ENCODE peak calls at places on chromosomes 3 and 15, in four cellular contexts. One of them, this sample, is unnamed.
A peak's percentile ranks its signal among the peaks of the same experiment; 100 is the strongest.

GRCh38 chr3:41188291-41188690 is 11.0 kb upstream of the CTNNB1 start:
- ATAC-seq in right cardiac atrium: no peak
- ATAC-seq in stimulated activated naive CD8-positive, alpha-beta T cell treated with anti-CD3 and anti-CD28 coated beads, Interleukin-15, Interleukin-2, amounts not matched to agents 100 U/mL and 50 U/mL, for 24 hours: peak; percentile 97
- ATAC-seq in foreskin keratinocyte: peak; percentile 35
- ATAC-seq in this sample: peak; percentile 80

GRCh38 chr15:77335298-77335697 is 84.6 kb downstream of the PEAK1 start:
- ATAC-seq in right cardiac atrium: peak; percentile 63
- ATAC-seq in stimulated activated naive CD8-positive, alpha-beta T cell treated with anti-CD3 and anti-CD28 coated beads, Interleukin-15, Interleukin-2, amounts not matched to agents 100 U/mL and 50 U/mL, for 24 hours: no peak
- ATAC-seq in foreskin keratinocyte: peak; percentile 38
- ATAC-seq in this sample: no peak

GRCh38 chr3:19221081-19221480 is 72.8 kb downstream of the KCNH8 start:
- ATAC-seq in right cardiac atrium: no peak
- ATAC-seq in stimulated activated naive CD8-positive, alpha-beta T cell treated with anti-CD3 and anti-CD28 coated beads, Interleukin-15, Interleukin-2, amounts not matched to agents 100 U/mL and 50 U/mL, for 24 hours: no peak
- ATAC-seq in foreskin keratinocyte: peak; percentile 67
- ATAC-seq in this sample: no peak

GRCh38 chr3:123406598-123406997 is 42.3 kb downstream of the ADCY5 start:
- ATAC-seq in right cardiac atrium: peak; percentile 81
- ATAC-seq in stimulated activated naive CD8-positive, alpha-beta T cell treated with anti-CD3 and anti-CD28 coated beads, Interleukin-15, Interleukin-2, amounts not matched to agents 100 U/mL and 50 U/mL, for 24 hours: no peak
- ATAC-seq in foreskin keratinocyte: no peak
- ATAC-seq in this sample: no peak

GRCh38 chr3:111077384-111077783 is 5.8 kb downstream of the NECTIN3 start:
- ATAC-seq in right cardiac atrium: no peak
- ATAC-seq in stimulated activated naive CD8-positive, alpha-beta T cell treated with anti-CD3 and anti-CD28 coated beads, Interleukin-15, Interleukin-2, amounts not matched to agents 100 U/mL and 50 U/mL, for 24 hours: no peak
- ATAC-seq in foreskin keratinocyte: no peak
- ATAC-seq in this sample: no peak

GRCh38 chr3:58258392-58259040 is 20.9 kb downstream of the ABHD6 start:
- ATAC-seq in right cardiac atrium: no peak
- ATAC-seq in stimulated activated naive CD8-positive, alpha-beta T cell treated with anti-CD3 and anti-CD28 coated beads, Interleukin-15, Interleukin-2, amounts not matched to agents 100 U/mL and 50 U/mL, for 24 hours: no peak
- ATAC-seq in foreskin keratinocyte: no peak
- ATAC-seq in this sample: peak; percentile 64

GRCh38 chr15:74454764-74455500 is 6.0 kb downstream of the UBL7 start:
- ATAC-seq in right cardiac atrium: no peak
- ATAC-seq in stimulated activated naive CD8-positive, alpha-beta T cell treated with anti-CD3 and anti-CD28 coated beads, Interleukin-15, Interleukin-2, amounts not matched to agents 100 U/mL and 50 U/mL, for 24 hours: no peak
- ATAC-seq in foreskin keratinocyte: no peak
- ATAC-seq in this sample: no peak

GRCh38 chr3:108822167-108822897 is at the start of gene TRAT1:
- ATAC-seq in right cardiac atrium: no peak
- ATAC-seq in stimulated activated naive CD8-positive, alpha-beta T cell treated with anti-CD3 and anti-CD28 coated beads, Interleukin-15, Interleukin-2, amounts not matched to agents 100 U/mL and 50 U/mL, for 24 hours: no peak
- ATAC-seq in foreskin keratinocyte: no peak
- ATAC-seq in this sample: no peak

GRCh38 chr15:90677807-90678790 is 39.0 kb upstream of the BLM start:
- ATAC-seq in right cardiac atrium: no peak
- ATAC-seq in stimulated activated naive CD8-positive, alpha-beta T cell treated with anti-CD3 and anti-CD28 coated beads, Interleukin-15, Interleukin-2, amounts not matched to agents 100 U/mL and 50 U/mL, for 24 hours: peak; percentile 19
- ATAC-seq in foreskin keratinocyte: no peak
- ATAC-seq in this sample: no peak

GRCh38 chr3:100682056-100682853 is 27.0 kb upstream of the TFG start:
- ATAC-seq in right cardiac atrium: peak; percentile 84
- ATAC-seq in stimulated activated naive CD8-positive, alpha-beta T cell treated with anti-CD3 and anti-CD28 coated beads, Interleukin-15, Interleukin-2, amounts not matched to agents 100 U/mL and 50 U/mL, for 24 hours: no peak
- ATAC-seq in foreskin keratinocyte: peak; percentile 63
- ATAC-seq in this sample: peak; percentile 41

GRCh38 chr3:9690451-9691450 is 12.9 kb upstream of the CPNE9 start:
- ATAC-seq in right cardiac atrium: peak; percentile 70
- ATAC-seq in stimulated activated naive CD8-positive, alpha-beta T cell treated with anti-CD3 and anti-CD28 coated beads, Interleukin-15, Interleukin-2, amounts not matched to agents 100 U/mL and 50 U/mL, for 24 hours: no peak
- ATAC-seq in foreskin keratinocyte: no peak
- ATAC-seq in this sample: peak; percentile 100

GRCh38 chr3:29695201-29695904 is 414.5 kb downstream of the RBMS3 start:
- ATAC-seq in right cardiac atrium: peak; percentile 88
- ATAC-seq in stimulated activated naive CD8-positive, alpha-beta T cell treated with anti-CD3 and anti-CD28 coated beads, Interleukin-15, Interleukin-2, amounts not matched to agents 100 U/mL and 50 U/mL, for 24 hours: no peak
- ATAC-seq in foreskin keratinocyte: no peak
- ATAC-seq in this sample: no peak

GRCh38 chr15:60781211-60781713 is 302.3 kb upstream of the ICE2 start:
- ATAC-seq in right cardiac atrium: peak; percentile 51
- ATAC-seq in stimulated activated naive CD8-positive, alpha-beta T cell treated with anti-CD3 and anti-CD28 coated beads, Interleukin-15, Interleukin-2, amounts not matched to agents 100 U/mL and 50 U/mL, for 24 hours: no peak
- ATAC-seq in foreskin keratinocyte: no peak
- ATAC-seq in this sample: no peak

GRCh38 chr3:52490035-52490937 is 4.9 kb upstream of the STAB1 start:
- ATAC-seq in right cardiac atrium: no peak
- ATAC-seq in stimulated activated naive CD8-positive, alpha-beta T cell treated with anti-CD3 and anti-CD28 coated beads, Interleukin-15, Interleukin-2, amounts not matched to agents 100 U/mL and 50 U/mL, for 24 hours: no peak
- ATAC-seq in foreskin keratinocyte: no peak
- ATAC-seq in this sample: no peak

GRCh38 chr3:54121404-54122045 is 827 bp upstream of the CACNA2D3 start:
- ATAC-seq in right cardiac atrium: peak; percentile 43
- ATAC-seq in stimulated activated naive CD8-positive, alpha-beta T cell treated with anti-CD3 and anti-CD28 coated beads, Interleukin-15, Interleukin-2, amounts not matched to agents 100 U/mL and 50 U/mL, for 24 hours: no peak
- ATAC-seq in foreskin keratinocyte: peak; percentile 32
- ATAC-seq in this sample: peak; percentile 6

GRCh38 chr3:125137432-125138033 is 75.0 kb downstream of the SLC12A8 start:
- ATAC-seq in right cardiac atrium: no peak
- ATAC-seq in stimulated activated naive CD8-positive, alpha-beta T cell treated with anti-CD3 and anti-CD28 coated beads, Interleukin-15, Interleukin-2, amounts not matched to agents 100 U/mL and 50 U/mL, for 24 hours: no peak
- ATAC-seq in foreskin keratinocyte: no peak
- ATAC-seq in this sample: no peak

GRCh38 chr3:23669541-23670255 is 136.1 kb upstream of the UBE2E1 start:
- ATAC-seq in right cardiac atrium: no peak
- ATAC-seq in stimulated activated naive CD8-positive, alpha-beta T cell treated with anti-CD3 and anti-CD28 coated beads, Interleukin-15, Interleukin-2, amounts not matched to agents 100 U/mL and 50 U/mL, for 24 hours: no peak
- ATAC-seq in foreskin keratinocyte: no peak
- ATAC-seq in this sample: no peak

GRCh38 chr3:43742935-43743334 is 52.2 kb downstream of the ABHD5 start:
- ATAC-seq in right cardiac atrium: peak; percentile 79
- ATAC-seq in stimulated activated naive CD8-positive, alpha-beta T cell treated with anti-CD3 and anti-CD28 coated beads, Interleukin-15, Interleukin-2, amounts not matched to agents 100 U/mL and 50 U/mL, for 24 hours: no peak
- ATAC-seq in foreskin keratinocyte: no peak
- ATAC-seq in this sample: no peak

This sample was measured in stimulated activated memory B cell treated with anti-CD40 and anti-IgM and Interleukin-4, amounts not matched to agents 10 μg/mL and 1 μg/mL and 100 μg/mL, for 72 hours.